ENCODE peak calls at places on chromosomes 5 and 9, in five cellular contexts. One of them, this sample, is unnamed.

GRCh38 chr9:93960971-93961841 is 6.1 kb upstream of the BARX1 start:
- DNase-seq in cardiac muscle cell: no peak
- DNase-seq in tibial nerve: no peak
- DNase-seq in midbrain: no peak
- DNase-seq in LoVo: no peak
- DNase-seq in this sample: no peak

GRCh38 chr9:98149422-98149821 is 30.4 kb upstream of the TRIM14 start:
- DNase-seq in LoVo: no peak
- DNase-seq in cardiac muscle cell: no peak
- DNase-seq in tibial nerve: no peak
- DNase-seq in midbrain: no peak
- DNase-seq in this sample: no peak

GRCh38 chr5:146840016-146840415 is 38.5 kb downstream of the PPP2R2B start:
- DNase-seq in LoVo: no peak
- DNase-seq in midbrain: no peak
- DNase-seq in cardiac muscle cell: no peak
- DNase-seq in tibial nerve: no peak
- DNase-seq in this sample: no peak

GRCh38 chr9:37156781-37157356 is 36.5 kb downstream of the ZCCHC7 start:
- DNase-seq in cardiac muscle cell: peak
- DNase-seq in tibial nerve: no peak
- DNase-seq in midbrain: no peak
- DNase-seq in LoVo: no peak
- DNase-seq in this sample: no peak

GRCh38 chr5:172674155-172674554 is 33.1 kb downstream of the NEURL1B start:
- DNase-seq in cardiac muscle cell: no peak
- DNase-seq in midbrain: no peak
- DNase-seq in LoVo: no peak
- DNase-seq in tibial nerve: no peak
- DNase-seq in this sample: no peak

GRCh38 chr5:76684756-76685594 is 31.0 kb upstream of the F2R start:
- DNase-seq in LoVo: no peak
- DNase-seq in cardiac muscle cell: no peak
- DNase-seq in midbrain: no peak
- DNase-seq in tibial nerve: no peak
- DNase-seq in this sample: no peak

GRCh38 chr9:93598647-93599241 is 22.4 kb downstream of the PHF2 start:
- DNase-seq in tibial nerve: no peak
- DNase-seq in LoVo: no peak
- DNase-seq in cardiac muscle cell: no peak
- DNase-seq in midbrain: no peak
- DNase-seq in this sample: no peak

GRCh38 chr9:115213777-115214428 is 95.9 kb upstream of the TNC start:
- DNase-seq in midbrain: no peak
- DNase-seq in tibial nerve: peak
- DNase-seq in LoVo: no peak
- DNase-seq in cardiac muscle cell: peak
- DNase-seq in this sample: no peak

GRCh38 chr5:15501057-15501791 is 1.2 kb downstream of the FBXL7 start:
- DNase-seq in midbrain: peak
- DNase-seq in cardiac muscle cell: peak
- DNase-seq in LoVo: no peak
- DNase-seq in tibial nerve: peak
- DNase-seq in this sample: no peak